ENCODE peak calls at places on chromosomes 7 and 10, in four cellular contexts. C is HepG2, T is K562, N is endothelial cell of umbilical vein. Z is an unnamed sample.

GRCh38 chr7:23472556-23472955 is 2.3 kb upstream of the IGF2BP3 start:
- DNase-seq in C (no peak), T (no peak), N (no peak), Z (no peak)

GRCh38 chr10:96509017-96509641 is 4.6 kb downstream of the TLL2 start:
- DNase-seq in C (no peak), T (no peak), N (no peak), Z (no peak)

GRCh38 chr7:64877714-64878610 is 25.1 kb upstream of the ZNF273 start:
- DNase-seq in C (no peak), T (no peak), N (no peak), Z (no peak)

GRCh38 chr10:19848226-19848950 is 32.2 kb downstream of the PLXDC2 start:
- DNase-seq in C (no peak), T (no peak), N (no peak), Z (no peak)

GRCh38 chr7:31896929-31897328 is 173.3 kb downstream of the PDE1C start:
- DNase-seq in C (no peak), T (no peak), N (no peak), Z (no peak)

GRCh38 chr10:13816195-13816926 is 229.6 kb downstream of the PRPF18 start:
- DNase-seq in C (no peak), T (no peak), N (peak), Z (no peak)

GRCh38 chr10:118584181-118584954 is 11.1 kb downstream of the PRLHR start:
- DNase-seq in C (no peak), T (no peak), N (peak), Z (no peak)

GRCh38 chr10:113802997-113803396 is 50.9 kb downstream of the DCLRE1A start:
- DNase-seq in C (no peak), T (no peak), N (no peak), Z (no peak)

GRCh38 chr10:22931948-22932347 is 4.1 kb downstream of the ARMC3 start:
- DNase-seq in C (no peak), T (no peak), N (peak), Z (no peak)

GRCh38 chr10:85420501-85421191 is 945.9 kb downstream of the GRID1 start:
- DNase-seq in C (no peak), T (no peak), N (no peak), Z (no peak)

GRCh38 chr7:15086171-15086745 is 183.7 kb upstream of the DGKB start:
- DNase-seq in C (no peak), T (no peak), N (no peak), Z (no peak)

GRCh38 chr10:12793106-12793505 is 208.4 kb downstream of the CCDC3 start:
- DNase-seq in C (peak), T (no peak), N (no peak), Z (peak)

GRCh38 chr10:42475168-42476098 is 162.9 kb downstream of the ZNF33B start:
- DNase-seq in C (peak), T (peak), N (peak), Z (no peak)

GRCh38 chr7:137354361-137354760 is 10.8 kb upstream of the PTN start:
- DNase-seq in C (no peak), T (no peak), N (no peak), Z (no peak)

GRCh38 chr10:51006686-51007085 is 67.6 kb upstream of the PRKG1 start:
- DNase-seq in C (no peak), T (no peak), N (no peak), Z (no peak)

GRCh38 chr10:74079914-74080590 is 70.6 kb downstream of the AP3M1 start:
- DNase-seq in C (no peak), T (no peak), N (no peak), Z (no peak)

GRCh38 chr7:4837814-4838625 is 23.8 kb downstream of the PAPOLB start:
- DNase-seq in C (no peak), T (no peak), N (no peak), Z (no peak)

GRCh38 chr7:129434846-129435318 is 650 bp downstream of the STRIP2 start:
- DNase-seq in C (peak), T (peak), N (peak), Z (no peak)

GRCh38 chr10:103929396-103929921 is 11.5 kb upstream of the STN1 start:
- DNase-seq in C (no peak), T (no peak), N (no peak), Z (no peak)

GRCh38 chr7:22109761-22110160 is 164.1 kb upstream of the CDCA7L start:
- DNase-seq in C (peak), T (peak), N (no peak), Z (peak)

GRCh38 chr10:12614390-12615003 is 265.1 kb downstream of the CAMK1D start:
- DNase-seq in C (no peak), T (no peak), N (peak), Z (no peak)

GRCh38 chr10:93077860-93078337 is 4.2 kb downstream of the CYP26A1 start:
- DNase-seq in C (no peak), T (peak), N (no peak), Z (no peak)

GRCh38 chr7:54956021-54956420 is 62.8 kb upstream of the EGFR start:
- DNase-seq in C (no peak), T (no peak), N (no peak), Z (no peak)

GRCh38 chr10:24305551-24306506 is 96.9 kb downstream of the KIAA1217 start:
- DNase-seq in C (no peak), T (no peak), N (no peak), Z (no peak)

GRCh38 chr10:122259075-122259466 is 12.0 kb upstream of the BTBD16 start:
- DNase-seq in C (no peak), T (no peak), N (no peak), Z (no peak)

GRCh38 chr7:100483728-100484635 is at the start of gene NYAP1:
- DNase-seq in C (no peak), T (peak), N (peak), Z (peak)

GRCh38 chr10:60606343-60607080 is 171.8 kb upstream of the CDK1 start:
- DNase-seq in C (no peak), T (no peak), N (peak), Z (no peak)

GRCh38 chr7:30468041-30468440 is 10.5 kb downstream of the NOD1 start:
- DNase-seq in C (no peak), T (no peak), N (no peak), Z (no peak)

GRCh38 chr7:30470783-30471182 is 7.8 kb downstream of the NOD1 start:
- DNase-seq in C (no peak), T (peak), N (peak), Z (no peak)

GRCh38 chr7:30470163-30470770 is 8.3 kb downstream of the NOD1 start:
- DNase-seq in C (no peak), T (peak), N (peak), Z (no peak)

GRCh38 chr7:30468791-30469190 is 9.8 kb downstream of the NOD1 start:
- DNase-seq in C (no peak), T (no peak), N (no peak), Z (no peak)

GRCh38 chr7:30469303-30469702 is 9.3 kb downstream of the NOD1 start:
- DNase-seq in C (peak), T (no peak), N (peak), Z (peak)
- TF ChIP-seq JUN in C (no peak), T (no peak), N (no peak), Z (no peak)

DNA sequence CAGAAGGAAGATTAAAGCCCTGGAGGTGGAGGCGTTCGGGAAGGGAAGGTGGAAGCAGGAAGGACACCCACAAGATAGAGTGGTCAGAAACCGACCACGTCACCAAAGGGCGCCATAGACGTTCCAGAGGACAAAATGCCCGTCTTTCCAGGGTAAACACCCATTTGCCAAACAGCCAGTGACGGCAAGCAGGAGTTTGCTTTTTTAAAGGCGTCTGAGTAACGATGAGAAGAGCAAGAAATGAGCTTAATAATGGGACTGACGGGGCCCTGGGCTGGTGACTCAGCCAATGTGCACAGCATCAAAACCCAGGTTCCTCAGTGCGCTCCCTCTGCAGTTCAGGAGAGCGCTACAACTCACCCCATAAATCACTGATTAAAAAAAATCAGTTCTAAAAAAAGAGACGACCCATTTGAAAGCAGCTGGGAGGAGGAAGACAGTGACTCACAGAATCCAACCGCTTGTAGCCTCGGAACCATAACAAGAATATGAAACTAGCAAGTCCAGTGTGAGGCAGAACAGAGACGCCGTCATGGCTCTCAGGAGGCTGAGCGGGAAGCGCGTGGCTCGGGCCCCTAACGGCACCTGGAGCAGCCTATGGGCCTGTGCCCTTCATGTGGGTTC is 5.9 kb downstream of the DIP2C start:
- DNase-seq in C (no peak), T (no peak), N (no peak), Z (peak)
- TF ChIP-seq MYC in C (no peak), T (no peak), N (no peak), Z (no peak)

DNA sequence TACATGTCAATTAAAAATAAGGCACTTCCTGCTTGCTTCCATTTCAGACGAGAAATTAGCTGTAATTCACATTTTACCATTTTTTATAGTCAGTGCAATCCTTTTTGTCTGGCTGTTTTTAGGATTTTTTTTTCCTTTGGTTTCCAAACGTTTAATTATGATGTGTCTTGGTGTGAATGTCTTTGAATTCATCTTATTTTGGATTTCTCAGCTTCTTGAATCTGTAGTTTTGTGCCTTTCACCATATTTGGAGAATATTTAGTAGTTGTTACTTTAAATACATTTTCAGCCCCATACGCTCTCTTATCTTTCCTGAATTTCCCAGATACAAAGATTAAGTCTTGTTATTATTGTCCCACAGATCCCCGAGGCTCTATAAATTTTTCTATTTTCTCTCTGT is 2.4 kb upstream of the SCART1 start:
- DNase-seq in C (no peak), T (no peak), N (no peak), Z (no peak)
- TF ChIP-seq JUN in C (no peak), T (no peak), N (no peak), Z (no peak)

GRCh38 chr7:92039900-92040299 is 94.4 kb downstream of the CYP51A1 start:
- DNase-seq in C (no peak), T (no peak), N (no peak), Z (no peak)
- TF ChIP-seq MYC in C (no peak), T (no peak), N (no peak), Z (no peak)

DNA sequence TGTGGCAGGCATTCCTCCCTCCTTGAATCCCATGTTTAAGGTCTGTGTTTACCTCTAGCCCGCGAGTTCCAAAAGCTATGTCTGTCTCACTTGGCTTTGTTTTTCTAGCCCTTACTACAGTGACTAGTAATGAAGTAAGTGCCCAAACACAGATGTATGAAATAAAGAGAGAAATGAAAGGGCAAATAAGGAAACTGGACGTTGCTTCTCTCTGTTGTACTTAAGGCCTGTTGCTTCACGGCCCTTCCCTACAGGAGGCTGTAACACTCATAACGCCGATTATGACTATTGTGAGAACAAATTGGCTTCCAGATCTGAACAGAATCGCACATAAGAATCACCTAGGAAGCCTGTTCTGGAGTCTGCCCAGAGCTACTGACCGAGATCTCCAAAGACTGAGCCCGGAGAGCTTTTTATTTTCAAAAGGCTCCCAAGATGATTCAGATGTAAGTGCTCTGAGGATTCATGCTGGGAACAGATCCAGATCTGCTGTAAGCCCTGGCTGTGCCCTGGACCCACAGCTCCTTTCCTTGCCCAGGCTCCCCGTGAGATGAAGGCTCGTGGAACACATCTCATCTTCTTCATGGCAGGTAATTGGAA is 432.6 kb downstream of the SDK1 start:
- DNase-seq in C (no peak), T (no peak), N (no peak), Z (no peak)
- TF ChIP-seq JUN in C (no peak), T (no peak), N (no peak), Z (no peak)

DNA sequence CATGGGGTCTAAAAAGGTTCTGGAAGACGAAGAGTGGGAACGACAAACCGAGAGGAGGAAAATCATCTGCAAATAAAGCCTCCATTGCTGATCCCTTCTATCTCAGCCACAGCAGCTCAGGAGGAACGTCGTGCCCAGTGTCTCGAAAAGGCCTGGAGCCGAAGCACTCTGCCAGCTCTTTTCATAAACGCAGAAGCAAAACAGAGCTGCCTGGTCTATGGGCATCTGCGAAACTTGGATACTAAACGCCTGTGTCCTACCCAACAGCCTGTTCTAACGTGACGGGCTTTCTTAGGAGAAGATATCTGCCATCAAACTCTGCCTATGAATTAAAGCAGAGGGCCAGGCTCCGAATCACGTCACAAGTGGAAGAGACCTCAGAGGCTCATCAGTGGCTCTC is 68.7 kb downstream of the GNA12 start:
- DNase-seq in C (no peak), T (no peak), N (no peak), Z (no peak)
- TF ChIP-seq MYC in C (no peak), T (no peak), N (no peak), Z (no peak)

GRCh38 chr7:157692156-157693011 is 355.6 kb downstream of the DNAJB6 start:
- DNase-seq in C (no peak), T (no peak), N (no peak), Z (no peak)

GRCh38 chr7:157691521-157692155 is 354.8 kb downstream of the DNAJB6 start:
- DNase-seq in C (no peak), T (no peak), N (peak), Z (no peak)

GRCh38 chr7:157690058-157690832 is 353.4 kb downstream of the DNAJB6 start:
- DNase-seq in C (no peak), T (no peak), N (no peak), Z (no peak)

GRCh38 chr7:157689269-157690057 is 352.7 kb downstream of the DNAJB6 start:
- DNase-seq in C (no peak), T (no peak), N (no peak), Z (no peak)

GRCh38 chr7:157690833-157691382 is 354.1 kb downstream of the DNAJB6 start:
- DNase-seq in C (peak), T (no peak), N (peak), Z (no peak)
- TF ChIP-seq JUN in C (no peak), T (no peak), N (no peak), Z (no peak)

Z was measured in A549.